ENCODE peak calls at places on chromosomes 4 and X, in six cellular contexts. Q is OCI-LY7, B is fibroblast of lung, R is lower lobe of right lung, G is HFF-Myc, W is keratinocyte. P is an unnamed sample.

GRCh38 chrX:1391707-1392375 is at the start of gene SLC25A6:
- DNase-seq in B (peak), Q (peak), R (peak), G (peak), W (peak), P (peak)

GRCh38 chrX:154027003-154027402 is 7.3 kb upstream of the IRAK1 start:
- DNase-seq in G (no peak), R (no peak), W (no peak), B (no peak), Q (no peak), P (no peak)

GRCh38 chr4:183185018-183185417 is 86.0 kb downstream of the WWC2 start:
- DNase-seq in W (no peak), Q (no peak), G (no peak), R (no peak), B (peak), P (no peak)

GRCh38 chr4:45554423-45554822 is 569.4 kb downstream of the GABRG1 start:
- DNase-seq in G (no peak), R (no peak), Q (no peak), W (no peak), B (peak), P (no peak)

GRCh38 chrX:17036172-17036961 is 89.9 kb downstream of the REPS2 start:
- DNase-seq in Q (no peak), R (no peak), B (no peak), W (no peak), G (no peak), P (no peak)

GRCh38 chr4:15956179-15956850 is 6.7 kb downstream of the FGFBP2 start:
- DNase-seq in W (no peak), Q (peak), B (peak), R (peak), G (peak), P (peak)

GRCh38 chrX:46812445-46812844 is 24.4 kb upstream of the RP2 start:
- DNase-seq in R (no peak), B (no peak), G (no peak), Q (no peak), W (no peak), P (no peak)

GRCh38 chrX:15915959-15916703 is 61.5 kb upstream of the AP1S2 start:
- DNase-seq in Q (no peak), W (no peak), R (no peak), G (no peak), B (peak), P (no peak)

GRCh38 chr4:96305030-96305429 is 465.1 kb downstream of the PDHA2 start:
- DNase-seq in G (no peak), Q (no peak), W (no peak), B (no peak), R (no peak), P (no peak)
- TF ChIP-seq CTCF in G (no peak), Q (no peak), W (no peak), B (no peak), R (no peak), P (no peak)

GRCh38 chr4:42302348-42302747 is 94.9 kb upstream of the SHISA3 start:
- DNase-seq in W (no peak), B (no peak), G (no peak), Q (peak), R (no peak), P (peak)
- TF ChIP-seq CTCF in W (no peak), B (peak), G (no peak), Q (peak), R (peak), P (no peak)

GRCh38 chr4:93184093-93184492 is 644.5 kb upstream of the ATOH1 start:
- DNase-seq in G (no peak), Q (no peak), B (no peak), W (no peak), R (no peak), P (no peak)
- TF ChIP-seq CTCF in G (no peak), Q (no peak), B (no peak), W (no peak), R (no peak), P (no peak)

GRCh38 chrX:11787564-11787963 is 29.5 kb downstream of the MSL3 start:
- DNase-seq in W (no peak), Q (peak), R (peak), G (no peak), B (peak), P (peak)
- TF ChIP-seq CTCF in W (peak), Q (peak), R (peak), G (peak), B (peak), P (peak)

GRCh38 chr4:1720163-1720983 is 750 bp downstream of the TMEM129 start:
- DNase-seq in Q (peak), B (peak), G (no peak), R (peak), W (no peak), P (peak)
- TF ChIP-seq CTCF in Q (no peak), B (no peak), G (no peak), R (no peak), W (no peak), P (no peak)

P was measured in endothelial cell.